ENCODE peak calls at places on chromosomes 1 and 21, in five cellular contexts. Q is epithelial cell of esophagus, Y is astrocyte, I is body of pancreas, N is pancreas. K is an unnamed sample.

GRCh38 chr1:247113094-247113497 is 8.9 kb upstream of the ZNF669 start:
- DNase-seq in Q (peak), Y (peak), I (peak), N (peak), K (no peak)

GRCh38 chr1:106621853-106622252 is 434.6 kb upstream of the PRMT6 start:
- DNase-seq in Q (no peak), Y (no peak), I (no peak), N (no peak), K (no peak)

GRCh38 chr21:28773036-28773435 is 219.6 kb downstream of the LTN1 start:
- DNase-seq in Q (no peak), Y (no peak), I (no peak), N (no peak), K (no peak)

GRCh38 chr1:229076217-229076616 is 194.7 kb upstream of the RAB4A start:
- DNase-seq in Q (no peak), Y (no peak), I (no peak), N (no peak), K (no peak)

GRCh38 chr1:245956225-245956624 is 550.9 kb downstream of the SMYD3 start:
- DNase-seq in Q (no peak), Y (peak), I (no peak), N (no peak), K (no peak)

GRCh38 chr1:221306239-221306638 is 427.0 kb downstream of the HLX start:
- DNase-seq in Q (no peak), Y (no peak), I (no peak), N (no peak), K (no peak)

GRCh38 chr1:19033516-19033840 is 77.0 kb upstream of the IFFO2 start:
- DNase-seq in Q (peak), Y (no peak), I (no peak), N (no peak), K (no peak)

GRCh38 chr21:22200378-22201092 is 1202.3 kb downstream of the NCAM2 start:
- DNase-seq in Q (no peak), Y (no peak), I (no peak), N (no peak), K (no peak)

GRCh38 chr1:37811027-37811655 is 3.1 kb upstream of the YRDC start:
- DNase-seq in Q (peak), Y (peak), I (peak), N (peak), K (no peak)

GRCh38 chr1:226154593-226154992 is 31.9 kb downstream of the ACBD3 start:
- DNase-seq in Q (no peak), Y (no peak), I (no peak), N (no peak), K (no peak)

GRCh38 chr1:41678141-41678878 is 193.8 kb upstream of the EDN2 start:
- DNase-seq in Q (peak), Y (peak), I (no peak), N (no peak), K (peak)

GRCh38 chr1:156657161-156657970 is 15.4 kb downstream of the BCAN start:
- DNase-seq in Q (peak), Y (no peak), I (peak), N (peak), K (no peak)

GRCh38 chr1:59455206-59455605 is 158.3 kb downstream of the FGGY start:
- DNase-seq in Q (peak), Y (peak), I (no peak), N (no peak), K (no peak)

GRCh38 chr1:41353744-41354143 is 7.5 kb upstream of the FOXO6 start:
- DNase-seq in Q (no peak), Y (peak), I (peak), N (no peak), K (no peak)

GRCh38 chr1:84724128-84724860 is 34.0 kb upstream of the SSX2IP start:
- DNase-seq in Q (no peak), Y (no peak), I (peak), N (no peak), K (no peak)

GRCh38 chr21:45848805-45849204 is 132.8 kb upstream of the COL6A1 start:
- DNase-seq in Q (no peak), Y (no peak), I (no peak), N (no peak), K (no peak)

GRCh38 chr1:9801909-9802308 is 21.9 kb downstream of the CLSTN1 start:
- DNase-seq in Q (no peak), Y (no peak), I (no peak), N (no peak), K (no peak)
- TF ChIP-seq CTCF in Q (no peak), Y (no peak), I (no peak), N (no peak), K (no peak)

GRCh38 chr21:15088483-15088882 is 23.7 kb upstream of the NRIP1 start:
- DNase-seq in Q (no peak), Y (no peak), I (no peak), N (no peak), K (no peak)
- H3K4me3 ChIP-seq in Q (no peak), Y (no peak), I (no peak), N (no peak), K (no peak)

GRCh38 chr21:42572906-42573495 is 59.3 kb downstream of the SLC37A1 start:
- DNase-seq in Q (no peak), Y (no peak), I (peak), N (no peak), K (no peak)

GRCh38 chr21:42570841-42571387 is 57.3 kb downstream of the SLC37A1 start:
- DNase-seq in Q (no peak), Y (no peak), I (peak), N (no peak), K (no peak)

GRCh38 chr21:42569732-42570301 is 56.2 kb downstream of the SLC37A1 start:
- DNase-seq in Q (no peak), Y (no peak), I (peak), N (no peak), K (no peak)

GRCh38 chr21:42570362-42570761 is 56.7 kb downstream of the SLC37A1 start:
- DNase-seq in Q (no peak), Y (no peak), I (peak), N (no peak), K (no peak)

DNA sequence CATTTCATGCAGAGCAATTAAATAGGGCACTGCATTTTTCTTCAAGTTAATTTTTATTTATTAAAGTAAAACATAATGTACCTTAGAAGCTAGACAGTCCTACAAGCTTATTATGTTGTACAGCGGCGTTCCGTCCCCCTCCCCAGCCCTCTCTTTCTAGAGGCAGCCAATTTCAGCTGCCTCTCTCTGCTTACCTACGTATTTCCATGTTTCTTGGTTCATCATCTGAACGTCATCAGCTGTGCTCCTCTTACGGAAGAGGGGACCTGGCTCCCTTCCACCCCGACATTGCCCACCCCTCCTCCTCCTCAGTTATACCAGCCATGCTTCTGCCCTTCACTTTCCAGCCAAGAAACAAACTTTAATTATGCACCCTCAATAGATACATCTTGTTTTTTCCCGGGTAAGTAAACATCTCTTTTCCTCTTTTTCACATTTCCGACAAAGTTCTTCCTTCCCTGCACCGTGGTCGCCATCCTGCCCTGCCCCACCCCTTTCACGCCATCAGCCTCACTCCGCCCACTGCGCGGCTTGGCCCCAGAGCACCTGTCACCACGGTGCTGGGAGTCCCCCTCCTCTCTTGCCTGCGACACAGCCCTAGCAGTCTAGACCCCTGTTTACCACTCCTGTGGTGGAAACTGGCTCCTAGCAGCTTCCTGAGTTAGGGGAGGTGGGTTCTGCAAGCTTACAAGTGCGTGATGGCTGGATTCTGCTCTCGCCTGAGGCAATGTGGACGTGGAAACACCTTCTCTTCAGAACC is 57.9 kb downstream of the SLC37A1 start:
- DNase-seq in Q (no peak), Y (no peak), I (peak), N (no peak), K (no peak)
- TF ChIP-seq CTCF in Q (no peak), Y (no peak), I (no peak), N (no peak), K (no peak)

GRCh38 chr1:168225476-168226190 is at the start of gene SFT2D2:
- DNase-seq in Q (peak), Y (peak), I (peak), N (peak), K (no peak)

GRCh38 chr1:168227620-168228019 is 1.8 kb downstream of the SFT2D2 start:
- DNase-seq in Q (peak), Y (peak), I (no peak), N (no peak), K (no peak)

GRCh38 chr1:168223261-168223660 is 2.5 kb upstream of the SFT2D2 start:
- DNase-seq in Q (no peak), Y (no peak), I (no peak), N (no peak), K (no peak)

GRCh38 chr1:168223681-168224515 is 1.9 kb upstream of the SFT2D2 start:
- DNase-seq in Q (peak), Y (no peak), I (no peak), N (no peak), K (no peak)

DNA sequence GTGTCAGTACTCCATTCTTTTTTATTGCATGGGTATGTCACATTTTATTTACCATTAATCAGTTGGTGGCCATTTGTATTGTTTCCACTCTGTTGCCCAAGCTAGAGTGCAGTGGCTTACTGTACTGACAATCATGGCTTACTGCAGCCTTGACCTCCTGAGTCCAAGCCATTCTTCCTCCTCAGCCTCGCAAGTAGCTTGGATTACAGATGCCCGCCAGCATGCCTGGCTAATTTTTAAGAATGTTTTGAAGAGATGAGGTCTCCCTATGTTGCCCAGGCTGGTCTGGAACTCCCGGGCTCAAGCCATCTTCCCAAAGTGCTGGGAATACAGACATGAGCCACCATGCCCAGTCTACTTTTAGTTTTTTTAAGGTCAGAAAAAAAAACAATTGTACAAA is 813 bp upstream of the SFT2D2 start:
- DNase-seq in Q (no peak), Y (no peak), I (no peak), N (no peak), K (no peak)
- H3K4me3 ChIP-seq in Q (peak), Y (no peak), I (no peak), N (no peak), K (no peak)

DNA sequence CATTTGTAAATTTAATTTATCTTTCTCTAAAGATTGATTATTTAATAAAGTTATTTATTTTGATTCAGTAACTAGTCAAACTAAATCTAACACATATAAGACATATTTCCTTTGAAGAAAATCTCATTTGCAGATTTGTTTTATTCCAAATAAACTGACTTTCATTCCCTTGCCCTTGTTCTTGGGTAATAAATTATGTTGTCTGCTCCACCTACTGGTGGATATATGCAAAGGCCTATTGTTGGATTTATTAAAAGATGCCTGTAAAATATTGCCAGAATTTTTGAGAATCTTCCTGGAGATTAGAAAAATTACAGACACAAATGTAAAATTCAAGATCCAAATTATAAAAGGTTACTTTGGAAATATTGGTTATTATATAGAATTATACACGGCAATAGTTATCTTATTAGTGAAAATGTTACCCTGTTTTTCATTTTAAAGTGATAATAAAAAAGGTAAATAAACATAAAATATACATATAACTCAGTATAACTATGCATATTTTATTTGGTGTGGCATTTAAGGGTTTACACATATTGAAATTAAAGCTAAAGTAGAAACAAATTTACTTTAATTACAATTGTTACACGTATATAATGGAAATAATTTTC is 116.1 kb downstream of the SPATA17 start:
- DNase-seq in Q (peak), Y (peak), I (no peak), N (no peak), K (peak)
- TF ChIP-seq CTCF in Q (peak), Y (peak), I (peak), N (no peak), K (peak)

GRCh38 chr1:219299420-219299819 is 125.7 kb downstream of the LYPLAL1 start:
- DNase-seq in Q (no peak), Y (peak), I (no peak), N (no peak), K (no peak)
- H3K4me3 ChIP-seq in Q (no peak), Y (no peak), I (no peak), N (no peak), K (no peak)